ENCODE peak calls at places on chromosome 11, in eight cellular contexts. O is activated T-cell treated with anti-CD3 and anti-CD28 coated beads for 4 hours, X is fibroblast of pulmonary artery, Y is HTR-8/SVneo, J is EL, W is WERI-Rb-1, E is cardiac muscle cell, Q is T-cell. K is an unnamed sample.

GRCh38 chr11:33716236-33716635 is 15.6 kb upstream of the C11orf91 start:
- DNase-seq in J (peak), W (peak), Y (no peak), O (no peak), Q (no peak), E (peak), X (peak), K (no peak)

GRCh38 chr11:97570636-97571035 is 1180.8 kb downstream of the JRKL start:
- DNase-seq in O (no peak), X (no peak), J (no peak), Q (no peak), E (no peak), Y (no peak), W (no peak), K (no peak)

GRCh38 chr11:45651841-45652745 is 13.3 kb downstream of the CHST1 start:
- DNase-seq in W (no peak), J (no peak), Y (no peak), Q (no peak), E (no peak), X (no peak), O (no peak), K (no peak)

GRCh38 chr11:101718406-101718805 is 134.6 kb upstream of the TRPC6 start:
- DNase-seq in Q (no peak), W (no peak), O (no peak), Y (no peak), X (peak), E (no peak), J (no peak), K (no peak)

GRCh38 chr11:124798991-124799383 is 1.2 kb downstream of the MSANTD2 start:
- DNase-seq in J (peak), W (no peak), Y (no peak), Q (no peak), X (peak), O (no peak), E (peak), K (no peak)

GRCh38 chr11:124970925-124971324 is 16.9 kb downstream of the CCDC15 start:
- DNase-seq in J (peak), Q (no peak), O (no peak), X (peak), W (peak), Y (no peak), E (peak), K (no peak)

GRCh38 chr11:11842426-11843008 is 745 bp downstream of the USP47 start:
- DNase-seq in E (peak), J (peak), X (peak), O (peak), W (peak), Q (peak), Y (peak), K (peak)

GRCh38 chr11:119700536-119701346 is 28.3 kb downstream of the NECTIN1 start:
- DNase-seq in X (no peak), J (peak), Q (no peak), O (no peak), Y (no peak), W (no peak), E (no peak), K (no peak)

GRCh38 chr11:65286686-65287085 is 24.9 kb downstream of the POLA2 start:
- DNase-seq in Q (no peak), E (no peak), Y (no peak), J (no peak), X (no peak), W (no peak), O (no peak), K (no peak)

GRCh38 chr11:7892059-7892699 is 38.9 kb downstream of the OR10A6 start:
- DNase-seq in J (peak), X (peak), O (no peak), Q (no peak), W (no peak), E (peak), Y (peak), K (no peak)

GRCh38 chr11:47398551-47398950 is 9.8 kb upstream of the SLC39A13 start:
- DNase-seq in Y (no peak), J (no peak), E (no peak), O (no peak), X (no peak), Q (no peak), W (no peak), K (no peak)

GRCh38 chr11:71535825-71536224 is 2.0 kb upstream of the KRTAP5-8 start:
- DNase-seq in Y (no peak), J (no peak), Q (no peak), W (no peak), E (no peak), O (no peak), X (no peak), K (no peak)

GRCh38 chr11:65588199-65589054 is 7.2 kb downstream of the KCNK7 start:
- DNase-seq in X (peak), Q (peak), J (peak), W (peak), E (peak), O (peak), Y (peak), K (peak)

GRCh38 chr11:19525714-19526113 is 186.9 kb upstream of the NAV2 start:
- DNase-seq in Q (no peak), E (no peak), X (no peak), J (no peak), W (no peak), O (no peak), Y (no peak), K (no peak)

GRCh38 chr11:84663731-84664130 is 963.4 kb downstream of the DLG2 start:
- DNase-seq in Q (no peak), W (no peak), E (no peak), X (no peak), O (no peak), Y (no peak), J (no peak), K (no peak)

GRCh38 chr11:117931971-117932370 is 2.8 kb upstream of the TMPRSS13 start:
- DNase-seq in O (no peak), X (no peak), E (no peak), J (no peak), Y (no peak), W (no peak), Q (no peak), K (no peak)

GRCh38 chr11:79393362-79394043 is 47.3 kb downstream of the TENM4 start:
- DNase-seq in W (peak), Q (no peak), X (no peak), O (no peak), J (peak), E (no peak), Y (no peak), K (no peak)

GRCh38 chr11:122804796-122805195 is 33.5 kb upstream of the CRTAM start:
- DNase-seq in X (no peak), W (no peak), Y (peak), E (no peak), Q (no peak), J (peak), O (no peak), K (no peak)

GRCh38 chr11:69986421-69987229 is 91.5 kb upstream of the ANO1 start:
- DNase-seq in W (no peak), X (no peak), E (no peak), Q (no peak), J (no peak), Y (no peak), O (no peak), K (no peak)

GRCh38 chr11:107819361-107820014 is 39.1 kb downstream of the SLC35F2 start:
- DNase-seq in Q (no peak), W (no peak), X (peak), Y (peak), O (no peak), E (peak), J (no peak), K (no peak)

GRCh38 chr11:695332-695605 is 247 bp upstream of the DEAF1 start:
- DNase-seq in X (no peak), Y (no peak), Q (no peak), J (no peak), E (no peak), W (no peak), O (no peak), K (no peak)

GRCh38 chr11:2375964-2376551 is 1.1 kb upstream of the CD81 start:
- DNase-seq in Q (no peak), J (no peak), O (no peak), E (no peak), X (no peak), W (no peak), Y (no peak), K (no peak)

GRCh38 chr11:102552447-102553200 is 22.1 kb upstream of the MMP7 start:
- DNase-seq in Y (peak), Q (no peak), O (no peak), J (peak), W (no peak), X (no peak), E (peak), K (no peak)

K was measured in naive thymus-derived CD8-positive, alpha-beta T cell.